ENCODE peak calls at places on chromosome 3, in ten cellular contexts. One of them, this sample, is unnamed.

GRCh38 chr3:151432624-151433372 is 28.1 kb downstream of the IGSF10 start:
- DNase-seq in left kidney: no peak
- DNase-seq in aorta: no peak
- DNase-seq in HS-27A: no peak
- DNase-seq in NCI-H510A treated with DMSO at 0.1 percent for 48 hours: no peak
- DNase-seq in caudate nucleus: no peak
- DNase-seq in AG10803: no peak
- DNase-seq in NCI-H524: no peak
- DNase-seq in bronchial epithelial cell: peak; percentile 49
- DNase-seq in NCI-H1436: no peak
- DNase-seq in this sample: no peak

GRCh38 chr3:190517696-190518095 is 3.8 kb downstream of the IL1RAP start:
- DNase-seq in NCI-H510A treated with DMSO at 0.1 percent for 48 hours: no peak
- DNase-seq in caudate nucleus: no peak
- DNase-seq in aorta: no peak
- DNase-seq in HS-27A: no peak
- DNase-seq in left kidney: no peak
- DNase-seq in NCI-H524: no peak
- DNase-seq in AG10803: peak; percentile 59
- DNase-seq in NCI-H1436: no peak
- DNase-seq in bronchial epithelial cell: peak; percentile 90
- DNase-seq in this sample: peak; percentile 7

GRCh38 chr3:49721861-49722781 is 1.6 kb downstream of the GMPPB start:
- DNase-seq in aorta: peak; percentile 48
- DNase-seq in bronchial epithelial cell: no peak
- DNase-seq in AG10803: no peak
- DNase-seq in left kidney: no peak
- DNase-seq in NCI-H510A treated with DMSO at 0.1 percent for 48 hours: no peak
- DNase-seq in HS-27A: no peak
- DNase-seq in NCI-H524: no peak
- DNase-seq in caudate nucleus: no peak
- DNase-seq in NCI-H1436: no peak
- DNase-seq in this sample: no peak

GRCh38 chr3:50600841-50601591 is 10.6 kb downstream of the CISH start:
- DNase-seq in caudate nucleus: peak; percentile 89
- DNase-seq in aorta: peak; percentile 97
- DNase-seq in NCI-H524: peak; percentile 66
- DNase-seq in NCI-H510A treated with DMSO at 0.1 percent for 48 hours: peak; percentile 81
- DNase-seq in NCI-H1436: peak; percentile 45
- DNase-seq in AG10803: peak; percentile 99
- DNase-seq in left kidney: peak; percentile 97
- DNase-seq in HS-27A: peak; percentile 71
- DNase-seq in bronchial epithelial cell: peak; percentile 91
- DNase-seq in this sample: peak; percentile 83

GRCh38 chr3:12345141-12345561 is 56.3 kb downstream of the PPARG start:
- DNase-seq in NCI-H524: no peak
- DNase-seq in aorta: no peak
- DNase-seq in HS-27A: no peak
- DNase-seq in bronchial epithelial cell: peak; percentile 93
- DNase-seq in AG10803: peak; percentile 39
- DNase-seq in NCI-H1436: no peak
- DNase-seq in caudate nucleus: no peak
- DNase-seq in left kidney: no peak
- DNase-seq in NCI-H510A treated with DMSO at 0.1 percent for 48 hours: no peak
- DNase-seq in this sample: no peak

GRCh38 chr3:197906023-197906849 is 43.8 kb upstream of the RPL35A start:
- DNase-seq in NCI-H524: peak; percentile 42
- DNase-seq in aorta: peak; percentile 93
- DNase-seq in HS-27A: peak; percentile 69
- DNase-seq in caudate nucleus: peak; percentile 69
- DNase-seq in bronchial epithelial cell: peak; percentile 88
- DNase-seq in NCI-H510A treated with DMSO at 0.1 percent for 48 hours: peak; percentile 79
- DNase-seq in left kidney: peak; percentile 96
- DNase-seq in NCI-H1436: peak; percentile 72
- DNase-seq in AG10803: peak; percentile 96
- DNase-seq in this sample: peak; percentile 77

GRCh38 chr3:110420158-110420641 is 651.4 kb upstream of the NECTIN3 start:
- DNase-seq in HS-27A: peak; percentile 94
- DNase-seq in NCI-H510A treated with DMSO at 0.1 percent for 48 hours: no peak
- DNase-seq in NCI-H1436: no peak
- DNase-seq in bronchial epithelial cell: peak; percentile 73
- DNase-seq in caudate nucleus: no peak
- DNase-seq in left kidney: no peak
- DNase-seq in NCI-H524: no peak
- DNase-seq in aorta: no peak
- DNase-seq in AG10803: peak; percentile 84
- DNase-seq in this sample: no peak

GRCh38 chr3:120450261-120450913 is 405 bp downstream of the FSTL1 start:
- DNase-seq in AG10803: no peak
- DNase-seq in left kidney: peak; percentile 74
- DNase-seq in NCI-H1436: no peak
- DNase-seq in NCI-H524: peak; percentile 16
- DNase-seq in HS-27A: no peak
- DNase-seq in NCI-H510A treated with DMSO at 0.1 percent for 48 hours: no peak
- DNase-seq in caudate nucleus: no peak
- DNase-seq in aorta: peak; percentile 58
- DNase-seq in bronchial epithelial cell: no peak
- DNase-seq in this sample: no peak

GRCh38 chr3:99542771-99543518 is 95.4 kb upstream of the COL8A1 start:
- DNase-seq in caudate nucleus: no peak
- DNase-seq in NCI-H524: no peak
- DNase-seq in HS-27A: no peak
- DNase-seq in left kidney: no peak
- DNase-seq in NCI-H1436: no peak
- DNase-seq in NCI-H510A treated with DMSO at 0.1 percent for 48 hours: no peak
- DNase-seq in AG10803: no peak
- DNase-seq in aorta: no peak
- DNase-seq in bronchial epithelial cell: peak; percentile 92
- DNase-seq in this sample: no peak

GRCh38 chr3:64625381-64625780 is 62.4 kb downstream of the ADAMTS9 start:
- DNase-seq in aorta: no peak
- DNase-seq in NCI-H524: peak; percentile 43
- DNase-seq in NCI-H1436: no peak
- DNase-seq in left kidney: no peak
- DNase-seq in AG10803: no peak
- DNase-seq in NCI-H510A treated with DMSO at 0.1 percent for 48 hours: no peak
- DNase-seq in bronchial epithelial cell: no peak
- DNase-seq in caudate nucleus: no peak
- DNase-seq in HS-27A: no peak
- DNase-seq in this sample: no peak

GRCh38 chr3:116302087-116302747 is 143.1 kb downstream of the LSAMP start:
- DNase-seq in left kidney: no peak
- DNase-seq in NCI-H524: no peak
- DNase-seq in aorta: no peak
- DNase-seq in bronchial epithelial cell: peak; percentile 29
- DNase-seq in caudate nucleus: no peak
- DNase-seq in AG10803: no peak
- DNase-seq in NCI-H1436: no peak
- DNase-seq in HS-27A: no peak
- DNase-seq in NCI-H510A treated with DMSO at 0.1 percent for 48 hours: no peak
- DNase-seq in this sample: no peak

GRCh38 chr3:141457624-141458236 is 29.1 kb upstream of the RASA2 start:
- DNase-seq in aorta: no peak
- DNase-seq in AG10803: peak; percentile 60
- DNase-seq in NCI-H1436: no peak
- DNase-seq in HS-27A: no peak
- DNase-seq in caudate nucleus: no peak
- DNase-seq in left kidney: no peak
- DNase-seq in NCI-H524: no peak
- DNase-seq in NCI-H510A treated with DMSO at 0.1 percent for 48 hours: no peak
- DNase-seq in bronchial epithelial cell: peak; percentile 96
- DNase-seq in this sample: no peak

GRCh38 chr3:157632081-157632480 is 128.9 kb upstream of the VEPH1 start:
- DNase-seq in left kidney: peak; percentile 67
- DNase-seq in HS-27A: no peak
- DNase-seq in NCI-H524: no peak
- DNase-seq in AG10803: peak; percentile 17
- DNase-seq in bronchial epithelial cell: no peak
- DNase-seq in caudate nucleus: no peak
- DNase-seq in NCI-H1436: no peak
- DNase-seq in NCI-H510A treated with DMSO at 0.1 percent for 48 hours: no peak
- DNase-seq in aorta: no peak
- DNase-seq in this sample: no peak

GRCh38 chr3:32335365-32336122 is 56.1 kb upstream of the CMTM7 start:
- DNase-seq in NCI-H524: no peak
- DNase-seq in aorta: no peak
- DNase-seq in caudate nucleus: no peak
- DNase-seq in NCI-H1436: no peak
- DNase-seq in bronchial epithelial cell: no peak
- DNase-seq in left kidney: peak; percentile 34
- DNase-seq in AG10803: no peak
- DNase-seq in HS-27A: no peak
- DNase-seq in NCI-H510A treated with DMSO at 0.1 percent for 48 hours: no peak
- DNase-seq in this sample: no peak

GRCh38 chr3:16884084-16884747 is 539 bp upstream of the PLCL2 start:
- DNase-seq in caudate nucleus: peak; percentile 66
- DNase-seq in AG10803: peak; percentile 25
- DNase-seq in HS-27A: no peak
- DNase-seq in NCI-H510A treated with DMSO at 0.1 percent for 48 hours: no peak
- DNase-seq in aorta: peak; percentile 74
- DNase-seq in left kidney: peak; percentile 89
- DNase-seq in NCI-H1436: no peak
- DNase-seq in bronchial epithelial cell: no peak
- DNase-seq in NCI-H524: no peak
- DNase-seq in this sample: no peak

GRCh38 chr3:23668430-23668904 is 137.3 kb upstream of the UBE2E1 start:
- DNase-seq in aorta: no peak
- DNase-seq in AG10803: peak; percentile 81
- DNase-seq in NCI-H1436: no peak
- DNase-seq in HS-27A: peak; percentile 81
- DNase-seq in left kidney: no peak
- DNase-seq in bronchial epithelial cell: peak; percentile 89
- DNase-seq in NCI-H510A treated with DMSO at 0.1 percent for 48 hours: no peak
- DNase-seq in caudate nucleus: no peak
- DNase-seq in NCI-H524: no peak
- DNase-seq in this sample: no peak

GRCh38 chr3:128006061-128006470 is 46.2 kb upstream of the SEC61A1 start:
- DNase-seq in NCI-H1436: no peak
- DNase-seq in left kidney: no peak
- DNase-seq in caudate nucleus: no peak
- DNase-seq in AG10803: no peak
- DNase-seq in NCI-H510A treated with DMSO at 0.1 percent for 48 hours: no peak
- DNase-seq in aorta: no peak
- DNase-seq in NCI-H524: no peak
- DNase-seq in HS-27A: no peak
- DNase-seq in bronchial epithelial cell: no peak
- DNase-seq in this sample: no peak